ENCODE peak calls at places on chromosome 15, in ten cellular contexts. O, B, R, E, A, L, S, C, H and J are unnamed samples.

GRCh38 chr15:91942676-91943417 is 89.3 kb downstream of the SLCO3A1 start:
- DNase-seq in O (peak), B (peak), R (peak), E (no peak), A (peak), L (peak), S (peak), C (no peak), H (peak), J (peak)

GRCh38 chr15:68849477-68849876 is 28.8 kb upstream of the ANP32A start:
- DNase-seq in O (no peak), B (no peak), R (no peak), E (no peak), A (no peak), L (no peak), S (no peak), C (no peak), H (no peak), J (no peak)

GRCh38 chr15:68207176-68207935 is 2.2 kb upstream of the CALML4 start:
- DNase-seq in O (no peak), B (no peak), R (no peak), E (no peak), A (no peak), L (no peak), S (no peak), C (no peak), H (no peak), J (no peak)

GRCh38 chr15:58771621-58772235 is 626 bp downstream of the MINDY2 start:
- DNase-seq in O (peak), B (no peak), R (no peak), E (peak), A (peak), L (no peak), S (peak), C (peak), H (peak), J (no peak)

GRCh38 chr15:37056168-37056893 is 44.0 kb downstream of the MEIS2 start:
- DNase-seq in O (peak), B (no peak), R (peak), E (peak), A (peak), L (peak), S (no peak), C (peak), H (no peak), J (no peak)

GRCh38 chr15:35466476-35466875 is 79.5 kb downstream of the DPH6 start:
- DNase-seq in O (no peak), B (no peak), R (no peak), E (no peak), A (no peak), L (no peak), S (no peak), C (no peak), H (no peak), J (no peak)

GRCh38 chr15:89333959-89334509 is 590 bp downstream of the POLG start:
- DNase-seq in O (peak), B (no peak), R (peak), E (no peak), A (peak), L (no peak), S (no peak), C (no peak), H (no peak), J (no peak)

GRCh38 chr15:88258021-88258641 is 1.6 kb upstream of the NTRK3 start:
- DNase-seq in O (peak), B (peak), R (peak), E (no peak), A (no peak), L (no peak), S (peak), C (peak), H (no peak), J (no peak)

GRCh38 chr15:70763950-70764730 is 782 bp upstream of the UACA start:
- DNase-seq in O (no peak), B (no peak), R (no peak), E (no peak), A (no peak), L (no peak), S (no peak), C (no peak), H (no peak), J (no peak)

GRCh38 chr15:78879517-78880241 is 7.0 kb downstream of the MORF4L1 start:
- DNase-seq in O (no peak), B (no peak), R (peak), E (no peak), A (no peak), L (no peak), S (no peak), C (no peak), H (peak), J (peak)
- H3K4me3 ChIP-seq in O (no peak), B (no peak), R (no peak), E (no peak), A (peak), L (no peak), S (no peak), C (no peak), H (no peak), J (no peak)

GRCh38 chr15:66772967-66773873 is 71.2 kb downstream of the SMAD6 start:
- DNase-seq in O (no peak), B (no peak), R (peak), E (no peak), A (peak), L (no peak), S (no peak), C (no peak), H (no peak), J (no peak)

GRCh38 chr15:66768984-66769383 is 66.9 kb downstream of the SMAD6 start:
- DNase-seq in O (no peak), B (no peak), R (no peak), E (no peak), A (no peak), L (no peak), S (no peak), C (no peak), H (no peak), J (no peak)

GRCh38 chr15:66770518-66771350 is 68.7 kb downstream of the SMAD6 start:
- DNase-seq in O (no peak), B (no peak), R (no peak), E (no peak), A (peak), L (no peak), S (peak), C (no peak), H (no peak), J (no peak)

GRCh38 chr15:66772604-66772966 is 70.5 kb downstream of the SMAD6 start:
- DNase-seq in O (no peak), B (no peak), R (no peak), E (no peak), A (no peak), L (no peak), S (no peak), C (no peak), H (no peak), J (no peak)

DNA sequence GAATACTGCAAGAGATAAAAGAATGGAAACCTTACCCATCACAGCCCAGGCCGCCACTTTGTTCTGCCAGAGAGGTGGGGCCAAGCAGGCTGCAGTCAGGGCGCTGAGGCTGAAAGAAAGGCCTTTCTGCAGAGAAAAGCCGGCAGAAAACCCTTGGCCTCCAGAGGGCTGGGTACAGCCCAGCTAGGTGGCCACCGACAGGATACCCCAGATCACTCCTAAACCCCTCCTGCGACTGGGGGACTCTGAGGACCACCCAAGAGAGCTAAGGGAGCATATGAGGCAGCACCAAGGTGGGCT is 69.3 kb downstream of the SMAD6 start:
- DNase-seq in O (no peak), B (no peak), R (no peak), E (no peak), A (peak), L (no peak), S (no peak), C (no peak), H (no peak), J (no peak)
- TF ChIP-seq CTCF in O (no peak), B (no peak), R (no peak), E (no peak), A (no peak), L (no peak), S (no peak), C (no peak), H (no peak), J (no peak)

DNA sequence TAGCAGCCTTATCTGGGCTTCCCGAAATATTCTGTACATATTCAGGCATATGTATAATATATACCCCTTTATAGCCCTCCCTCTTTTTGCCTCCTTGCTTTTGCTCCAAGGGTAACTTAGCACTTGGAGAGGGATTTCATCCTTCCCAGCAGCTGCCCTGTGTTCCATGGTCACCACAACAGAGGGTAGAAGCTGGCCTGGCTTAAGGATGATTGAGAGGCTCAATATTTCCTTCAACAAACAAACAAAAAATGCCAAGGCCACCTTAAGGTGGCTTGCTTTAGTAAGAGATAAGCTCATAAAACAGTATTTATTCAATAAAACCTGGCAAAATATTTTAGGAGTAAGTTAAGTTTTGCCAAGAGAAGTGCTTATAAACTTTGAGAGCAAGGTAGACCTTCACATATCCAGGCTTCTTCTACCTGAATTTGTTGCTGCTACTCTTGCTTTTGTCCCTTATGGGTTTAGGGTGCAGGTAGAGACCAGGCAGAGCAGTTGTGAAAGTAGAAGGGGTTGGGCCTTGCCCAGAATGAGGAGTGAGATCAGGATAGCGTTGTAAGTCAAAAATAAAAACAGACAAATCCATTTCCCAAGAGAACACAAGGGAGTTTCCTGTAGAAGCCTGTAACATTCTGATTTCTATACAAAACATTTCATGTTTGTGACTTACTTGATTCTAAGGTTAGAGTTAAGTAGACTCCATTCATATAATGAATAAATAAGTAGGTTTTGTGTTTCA is 52.7 kb upstream of the ATOSA start:
- DNase-seq in O (no peak), B (no peak), R (no peak), E (no peak), A (no peak), L (peak), S (no peak), C (no peak), H (no peak), J (no peak)
- H3K4me3 ChIP-seq in O (no peak), B (no peak), R (no peak), E (no peak), A (no peak), L (no peak), S (no peak), C (no peak), H (no peak), J (no peak)

GRCh38 chr15:94100814-94101213 is 130.5 kb upstream of the MCTP2 start:
- DNase-seq in O (no peak), B (no peak), R (no peak), E (no peak), A (no peak), L (no peak), S (no peak), C (no peak), H (no peak), J (no peak)
- TF ChIP-seq CTCF in O (no peak), B (no peak), R (no peak), E (no peak), A (no peak), L (no peak), S (no peak), C (no peak), H (no peak), J (no peak)

GRCh38 chr15:75043509-75044257 is 20.3 kb downstream of the PPCDC start:
- DNase-seq in O (peak), B (no peak), R (peak), E (peak), A (peak), L (peak), S (peak), C (peak), H (peak), J (peak)

GRCh38 chr15:75044258-75044878 is 21.0 kb downstream of the PPCDC start:
- DNase-seq in O (no peak), B (no peak), R (no peak), E (no peak), A (no peak), L (no peak), S (no peak), C (no peak), H (no peak), J (no peak)

GRCh38 chr15:75042730-75043508 is 19.5 kb downstream of the PPCDC start:
- DNase-seq in O (peak), B (peak), R (peak), E (peak), A (peak), L (peak), S (peak), C (peak), H (peak), J (peak)

GRCh38 chr15:75048394-75048793 is 25.0 kb downstream of the PPCDC start:
- DNase-seq in O (no peak), B (no peak), R (no peak), E (no peak), A (no peak), L (no peak), S (no peak), C (no peak), H (no peak), J (no peak)

GRCh38 chr15:75045332-75046015 is 22.1 kb downstream of the PPCDC start:
- DNase-seq in O (no peak), B (no peak), R (no peak), E (no peak), A (no peak), L (no peak), S (no peak), C (no peak), H (no peak), J (no peak)
- H3K4me3 ChIP-seq in O (no peak), B (no peak), R (no peak), E (no peak), A (no peak), L (no peak), S (no peak), C (no peak), H (no peak), J (no peak)

DNA sequence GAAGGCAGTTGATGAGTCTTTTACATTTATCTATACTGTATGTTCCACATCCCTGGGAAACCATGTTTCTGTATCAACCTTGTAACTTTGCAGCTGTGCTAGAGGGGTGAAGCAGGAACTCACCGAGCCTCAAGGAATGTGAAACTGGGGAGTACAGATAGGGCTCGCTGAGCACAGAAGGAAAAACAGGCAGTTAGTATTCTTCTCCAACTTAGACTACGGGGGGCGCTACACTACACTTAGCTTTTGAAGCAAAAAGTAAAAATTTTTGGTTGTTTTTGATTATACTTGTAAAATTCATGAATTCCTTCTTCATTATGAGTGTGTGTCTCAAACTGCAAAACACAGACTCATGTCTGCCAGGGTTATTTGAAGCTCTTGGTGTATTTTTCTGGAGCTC is 132.7 kb upstream of the RGMA start:
- DNase-seq in O (no peak), B (no peak), R (no peak), E (no peak), A (no peak), L (no peak), S (no peak), C (no peak), H (no peak), J (no peak)
- TF ChIP-seq CTCF in O (no peak), B (peak), R (no peak), E (no peak), A (no peak), L (no peak), S (no peak), C (no peak), H (no peak), J (no peak)